ENCODE peak calls at places on chromosome 14, in four cellular contexts. V is skeletal muscle cell, B is left ventricle myocardium inferior, F is brain microvascular endothelial cell. Z is an unnamed sample.

GRCh38 chr14:22099942-22100763 is 426.5 kb upstream of the OR4E1 start:
- DNase-seq in V (no peak), B (peak; percentile 64), F (peak; percentile 74), Z (peak; percentile 6)

GRCh38 chr14:44385906-44386305 is 121.2 kb downstream of the FSCB start:
- DNase-seq in V (no peak), B (no peak), F (no peak), Z (no peak)

GRCh38 chr14:92108345-92109254 is 2.2 kb upstream of the ATXN3 start:
- DNase-seq in V (no peak), B (no peak), F (no peak), Z (no peak)

GRCh38 chr14:28542040-28542439 is 224.5 kb upstream of the FOXG1 start:
- DNase-seq in V (peak; percentile 75), B (no peak), F (no peak), Z (no peak)

GRCh38 chr14:27242874-27243273 is 645.0 kb upstream of the NOVA1 start:
- DNase-seq in V (peak; percentile 79), B (no peak), F (no peak), Z (no peak)

GRCh38 chr14:89534896-89535615 is 118.0 kb upstream of the FOXN3 start:
- DNase-seq in V (peak; percentile 33), B (no peak), F (peak; percentile 31), Z (no peak)

GRCh38 chr14:94356379-94357056 is 31.9 kb downstream of the SERPINA1 start:
- DNase-seq in V (no peak), B (no peak), F (no peak), Z (no peak)

GRCh38 chr14:51715250-51715649 is 63.5 kb downstream of the FRMD6 start:
- DNase-seq in V (no peak), B (no peak), F (no peak), Z (no peak)

GRCh38 chr14:99221445-99221844 is 50.6 kb downstream of the BCL11B start:
- DNase-seq in V (no peak), B (no peak), F (no peak), Z (no peak)

GRCh38 chr14:83816755-83817154 is 1713.2 kb upstream of the FLRT2 start:
- DNase-seq in V (no peak), B (no peak), F (peak; percentile 20), Z (no peak)

GRCh38 chr14:88168498-88169165 is 154.4 kb downstream of the KCNK10 start:
- DNase-seq in V (no peak), B (no peak), F (peak; percentile 13), Z (no peak)

GRCh38 chr14:26685401-26685800 is 87.6 kb upstream of the NOVA1 start:
- DNase-seq in V (no peak), B (no peak), F (no peak), Z (no peak)

GRCh38 chr14:100726812-100727564 is at the start of gene DLK1:
- DNase-seq in V (no peak), B (no peak), F (no peak), Z (no peak)

GRCh38 chr14:26597136-26598080 is at the start of gene NOVA1:
- DNase-seq in V (no peak), B (peak; percentile 21), F (peak; percentile 1), Z (no peak)

GRCh38 chr14:38522724-38523123 is 266.8 kb upstream of the CLEC14A start:
- DNase-seq in V (no peak), B (no peak), F (no peak), Z (no peak)

GRCh38 chr14:77562681-77563080 is 53.8 kb downstream of the SPTLC2 start:
- DNase-seq in V (peak; percentile 86), B (no peak), F (peak; percentile 91), Z (no peak)

GRCh38 chr14:104586832-104587620 is 7.5 kb downstream of the C14orf180 start:
- DNase-seq in V (no peak), B (peak; percentile 81), F (no peak), Z (no peak)

GRCh38 chr14:34489324-34489723 is 27.3 kb upstream of the SPTSSA start:
- DNase-seq in V (no peak), B (no peak), F (no peak), Z (no peak)

GRCh38 chr14:55180434-55180833 is 11.0 kb downstream of the DLGAP5 start:
- DNase-seq in V (peak; percentile 3), B (no peak), F (peak; percentile 24), Z (no peak)

GRCh38 chr14:98198385-98198784 is 1073.6 kb downstream of the BCL11B start:
- DNase-seq in V (no peak), B (no peak), F (no peak), Z (no peak)

GRCh38 chr14:23008836-23009235 is 1.1 kb downstream of the C14orf93 start:
- DNase-seq in V (no peak), B (no peak), F (no peak), Z (no peak)

GRCh38 chr14:76812093-76812421 is 625 bp downstream of the ANGEL1 start:
- DNase-seq in V (no peak), B (no peak), F (no peak), Z (no peak)

GRCh38 chr14:34966413-34966812 is 16.4 kb upstream of the SRP54 start:
- DNase-seq in V (no peak), B (no peak), F (no peak), Z (no peak)

GRCh38 chr14:93994919-93995682 is 2.0 kb upstream of the CCDC197 start:
- DNase-seq in V (no peak), B (peak; percentile 40), F (peak; percentile 19), Z (peak; percentile 52)

GRCh38 chr14:75283884-75284563 is 5.4 kb downstream of the FOS start:
- DNase-seq in V (no peak), B (no peak), F (peak; percentile 31), Z (no peak)

GRCh38 chr14:102272392-102272791 is 32.6 kb downstream of the MOK start:
- DNase-seq in V (no peak), B (no peak), F (no peak), Z (peak; percentile 54)

GRCh38 chr14:71290301-71290700 is 383.0 kb downstream of the PCNX1 start:
- DNase-seq in V (no peak), B (no peak), F (no peak), Z (no peak)

GRCh38 chr14:27506272-27506671 is 908.4 kb upstream of the NOVA1 start:
- DNase-seq in V (no peak), B (no peak), F (no peak), Z (no peak)

GRCh38 chr14:68379510-68380303 is 413.2 kb downstream of the ZFP36L1 start:
- DNase-seq in V (no peak), B (no peak), F (no peak), Z (no peak)

GRCh38 chr14:95314609-95315008 is 5.1 kb downstream of the CLMN start:
- DNase-seq in V (no peak), B (no peak), F (no peak), Z (no peak)

GRCh38 chr14:34334329-34334728 is 127.7 kb downstream of the SPTSSA start:
- DNase-seq in V (no peak), B (no peak), F (no peak), Z (no peak)

GRCh38 chr14:80621701-80622100 is 319.8 kb downstream of the CEP128 start:
- DNase-seq in V (no peak), B (no peak), F (no peak), Z (no peak)

GRCh38 chr14:42523656-42524055 is 917.0 kb downstream of the LRFN5 start:
- DNase-seq in V (no peak), B (no peak), F (no peak), Z (no peak)

GRCh38 chr14:80445605-80446004 is 234.3 kb upstream of the DIO2 start:
- DNase-seq in V (no peak), B (no peak), F (no peak), Z (no peak)

GRCh38 chr14:76715102-76715926 is 46.0 kb upstream of the VASH1 start:
- DNase-seq in V (peak; percentile 25), B (no peak), F (no peak), Z (no peak)

GRCh38 chr14:37172024-37172869 is at the start of gene SLC25A21:
- DNase-seq in V (peak; percentile 47), B (peak; percentile 71), F (peak; percentile 65), Z (no peak)

GRCh38 chr14:96349286-96350075 is 13.7 kb downstream of the ATG2B start:
- DNase-seq in V (no peak), B (no peak), F (no peak), Z (no peak)

GRCh38 chr14:52052289-52052943 is 16.4 kb downstream of the NID2 start:
- DNase-seq in V (peak; percentile 83), B (no peak), F (peak; percentile 55), Z (no peak)

Z was measured in HS-5.